ENCODE peak calls at places on chromosomes 7 and 10, in seven cellular contexts. U is non-pigmented ciliary epithelial cell; Y is activated effector memory CD4-positive, alpha-beta T cell treated with Interleukin-2 at 50 U/mL for 16 hours; F is Right ventricle myocardium inferior; O is GM23248; L is activated CD4-positive, alpha-beta T cell treated with anti-CD3 and anti-CD28 coated beads, Interleukin-2, amount 50 U/mL, for 4 hours; J is EH. Q is an unnamed sample.

GRCh38 chr10:118567701-118568248 is 27.7 kb downstream of the PRLHR start:
- DNase-seq in F (no peak), U (no peak), Y (no peak), L (no peak), J (no peak), O (no peak), Q (no peak)

GRCh38 chr7:33649476-33650441 is 255.6 kb upstream of the BMPER start:
- DNase-seq in Y (no peak), U (no peak), J (peak), F (no peak), L (no peak), O (peak), Q (peak)

GRCh38 chr7:74288034-74288881 is 949 bp upstream of the CLIP2 start:
- DNase-seq in L (no peak), U (no peak), Y (no peak), F (no peak), J (peak), O (peak), Q (no peak)

GRCh38 chr10:124248646-124249045 is 155.2 kb upstream of the CHST15 start:
- DNase-seq in J (no peak), U (no peak), Y (no peak), L (no peak), F (no peak), O (no peak), Q (no peak)

GRCh38 chr10:4532467-4532866 is 293.5 kb upstream of the AKR1E2 start:
- DNase-seq in J (peak), L (no peak), U (peak), O (peak), F (no peak), Y (no peak), Q (peak)

GRCh38 chr7:47383064-47383463 is 198.8 kb downstream of the TNS3 start:
- DNase-seq in J (peak), U (no peak), L (no peak), O (peak), F (no peak), Y (no peak), Q (peak)

GRCh38 chr7:112089551-112089950 is 116.6 kb downstream of the DOCK4 start:
- DNase-seq in J (no peak), F (no peak), U (no peak), L (no peak), O (no peak), Y (no peak), Q (no peak)

GRCh38 chr10:130869179-130869841 is 442.2 kb downstream of the TCERG1L start:
- DNase-seq in O (no peak), J (no peak), Y (no peak), U (no peak), F (no peak), L (no peak), Q (no peak)

GRCh38 chr10:68133553-68133952 is 24.3 kb downstream of the MYPN start:
- DNase-seq in O (no peak), Y (no peak), L (no peak), J (peak), U (no peak), F (no peak), Q (peak)

GRCh38 chr10:120422459-120422858 is 34.6 kb upstream of the PLPP4 start:
- DNase-seq in J (peak), L (no peak), F (no peak), U (peak), Y (no peak), O (peak), Q (peak)

GRCh38 chr7:90720970-90721768 is 125.0 kb downstream of the CDK14 start:
- DNase-seq in U (no peak), L (no peak), O (peak), J (peak), Y (no peak), F (no peak), Q (peak)

GRCh38 chr7:151123485-151124204 is 37.4 kb downstream of the AGAP3 start:
- DNase-seq in L (peak), J (peak), F (peak), U (no peak), Y (peak), O (peak), Q (peak)

Q was measured in EL.